ENCODE peak calls at places on chromosome 2, in nine cellular contexts. D, U, W, I, M, P, A, L and X are unnamed samples.

GRCh38 chr2:200081221-200081620 is 125.8 kb downstream of the MAIP1 start:
- DNase-seq in D (no peak), U (no peak), W (no peak), I (no peak), M (no peak), P (no peak), A (no peak), L (no peak), X (no peak)

GRCh38 chr2:133674433-133675331 is 106.4 kb upstream of the NCKAP5 start:
- DNase-seq in D (peak), U (peak), W (peak), I (no peak), M (peak), P (peak), A (peak), L (peak), X (no peak)

GRCh38 chr2:98761267-98761781 is 30.4 kb upstream of the MGAT4A start:
- DNase-seq in D (peak), U (no peak), W (no peak), I (no peak), M (no peak), P (no peak), A (no peak), L (peak), X (no peak)

GRCh38 chr2:11142330-11142729 is 12.9 kb upstream of the SLC66A3 start:
- DNase-seq in D (no peak), U (no peak), W (no peak), I (no peak), M (no peak), P (no peak), A (no peak), L (no peak), X (no peak)

GRCh38 chr2:217826505-217826904 is 176.3 kb downstream of the TNS1 start:
- DNase-seq in D (no peak), U (peak), W (peak), I (no peak), M (no peak), P (no peak), A (no peak), L (no peak), X (peak)

GRCh38 chr2:233556756-233557736 is 9.5 kb downstream of the USP40 start:
- DNase-seq in D (no peak), U (peak), W (no peak), I (no peak), M (peak), P (peak), A (peak), L (peak), X (no peak)

GRCh38 chr2:174753038-174753633 is 11.1 kb downstream of the CHRNA1 start:
- DNase-seq in D (peak), U (no peak), W (no peak), I (no peak), M (no peak), P (no peak), A (no peak), L (peak), X (no peak)

GRCh38 chr2:238370482-238371372 is 50.4 kb downstream of the TRAF3IP1 start:
- DNase-seq in D (peak), U (peak), W (no peak), I (peak), M (peak), P (peak), A (peak), L (peak), X (no peak)

GRCh38 chr2:189002079-189002478 is 27.9 kb downstream of the COL3A1 start:
- DNase-seq in D (no peak), U (peak), W (no peak), I (no peak), M (peak), P (peak), A (no peak), L (peak), X (no peak)

GRCh38 chr2:120396519-120397361 is 50.8 kb downstream of the INHBB start:
- DNase-seq in D (peak), U (no peak), W (peak), I (no peak), M (no peak), P (no peak), A (no peak), L (no peak), X (peak)

GRCh38 chr2:241410739-241411176 is 54.7 kb downstream of the FARP2 start:
- DNase-seq in D (no peak), U (peak), W (no peak), I (peak), M (peak), P (peak), A (no peak), L (peak), X (no peak)

GRCh38 chr2:232541195-232541960 is 1.9 kb downstream of the CHRNG start:
- DNase-seq in D (peak), U (no peak), W (no peak), I (no peak), M (no peak), P (no peak), A (no peak), L (no peak), X (peak)

GRCh38 chr2:71385008-71385407 is 53.4 kb downstream of the ZNF638 start:
- DNase-seq in D (no peak), U (peak), W (no peak), I (no peak), M (peak), P (peak), A (peak), L (peak), X (no peak)

GRCh38 chr2:107542314-107542740 is 284.4 kb upstream of the RGPD4 start:
- DNase-seq in D (no peak), U (peak), W (no peak), I (no peak), M (peak), P (no peak), A (no peak), L (no peak), X (no peak)

GRCh38 chr2:239393401-239393940 is 7.3 kb downstream of the HDAC4 start:
- DNase-seq in D (peak), U (peak), W (peak), I (no peak), M (peak), P (no peak), A (peak), L (no peak), X (no peak)

GRCh38 chr2:186170693-186171092 is 315.4 kb upstream of the ZC3H15 start:
- DNase-seq in D (no peak), U (no peak), W (no peak), I (no peak), M (no peak), P (no peak), A (no peak), L (no peak), X (no peak)

GRCh38 chr2:133090358-133090757 is 420.4 kb upstream of the LYPD1 start:
- DNase-seq in D (no peak), U (no peak), W (no peak), I (no peak), M (no peak), P (no peak), A (no peak), L (no peak), X (no peak)

GRCh38 chr2:176101862-176102261 is 2.3 kb downstream of the HOXD12 start:
- DNase-seq in D (no peak), U (no peak), W (no peak), I (no peak), M (no peak), P (no peak), A (no peak), L (no peak), X (no peak)

GRCh38 chr2:176105078-176105726 is 1.9 kb upstream of the HOXD11 start:
- DNase-seq in D (no peak), U (peak), W (no peak), I (no peak), M (no peak), P (no peak), A (no peak), L (no peak), X (no peak)

GRCh38 chr2:176102309-176102866 is 2.8 kb downstream of the HOXD12 start:
- DNase-seq in D (no peak), U (no peak), W (no peak), I (no peak), M (no peak), P (no peak), A (no peak), L (no peak), X (no peak)

GRCh38 chr2:176104338-176105077 is 2.6 kb upstream of the HOXD11 start:
- DNase-seq in D (peak), U (peak), W (no peak), I (no peak), M (no peak), P (no peak), A (peak), L (no peak), X (no peak)

DNA sequence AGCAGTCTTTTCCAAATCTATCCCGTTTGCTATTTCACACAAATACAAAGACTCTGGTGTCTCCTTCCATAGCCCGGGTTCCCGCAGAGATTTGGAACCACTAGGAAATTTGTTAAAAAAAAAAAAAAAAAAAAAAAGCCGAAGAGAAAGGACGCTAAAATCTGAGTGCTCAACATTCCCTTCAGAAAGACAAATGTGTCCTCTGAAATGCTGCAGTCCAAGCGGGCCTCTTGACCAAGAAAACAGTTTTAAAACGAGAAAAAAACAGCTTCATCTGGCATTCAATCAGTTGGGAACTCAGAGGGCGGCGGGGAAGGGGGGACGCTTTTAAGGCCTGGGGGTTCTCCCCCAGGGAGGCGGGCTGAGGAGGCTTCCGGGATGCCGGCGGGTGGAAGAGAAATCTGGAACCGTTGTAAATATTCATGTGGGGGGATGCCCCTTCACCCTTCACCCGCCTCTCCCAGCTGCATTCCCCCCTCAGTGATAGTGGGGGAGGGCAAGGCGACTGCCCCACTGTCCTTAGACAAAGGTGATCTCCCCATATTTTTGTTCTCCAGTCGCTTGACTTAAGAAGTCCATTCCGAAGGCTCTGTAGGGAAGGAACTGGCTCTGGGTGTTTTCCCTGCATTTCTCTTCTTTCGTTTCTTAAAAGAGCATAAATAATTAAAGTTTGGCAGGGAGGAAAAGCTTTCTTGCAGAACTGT is 3.3 kb upstream of the HOXD11 start:
- DNase-seq in D (no peak), U (peak), W (no peak), I (no peak), M (no peak), P (no peak), A (no peak), L (no peak), X (no peak)
- H3K4me3 ChIP-seq in D (no peak), U (peak), W (peak), I (no peak), M (no peak), P (no peak), A (peak), L (no peak), X (peak)

GRCh38 chr2:66581461-66582363 is 146.8 kb downstream of the MEIS1 start:
- DNase-seq in D (no peak), U (no peak), W (peak), I (no peak), M (no peak), P (no peak), A (no peak), L (no peak), X (no peak)
- H3K4me3 ChIP-seq in D (peak), U (peak), W (peak), I (no peak), M (peak), P (no peak), A (peak), L (no peak), X (peak)

GRCh38 chr2:7880561-7880960 is 801.3 kb upstream of the ID2 start:
- DNase-seq in D (no peak), U (peak), W (no peak), I (no peak), M (no peak), P (no peak), A (no peak), L (no peak), X (no peak)
- H3K4me3 ChIP-seq in D (no peak), U (no peak), W (no peak), I (no peak), M (no peak), P (no peak), A (no peak), L (no peak), X (no peak)

GRCh38 chr2:64748561-64748960 is 94.8 kb upstream of the SERTAD2 start:
- DNase-seq in D (no peak), U (peak), W (no peak), I (no peak), M (no peak), P (no peak), A (no peak), L (peak), X (no peak)
- H3K4me3 ChIP-seq in D (no peak), U (peak), W (no peak), I (no peak), M (no peak), P (no peak), A (no peak), L (peak), X (peak)

DNA sequence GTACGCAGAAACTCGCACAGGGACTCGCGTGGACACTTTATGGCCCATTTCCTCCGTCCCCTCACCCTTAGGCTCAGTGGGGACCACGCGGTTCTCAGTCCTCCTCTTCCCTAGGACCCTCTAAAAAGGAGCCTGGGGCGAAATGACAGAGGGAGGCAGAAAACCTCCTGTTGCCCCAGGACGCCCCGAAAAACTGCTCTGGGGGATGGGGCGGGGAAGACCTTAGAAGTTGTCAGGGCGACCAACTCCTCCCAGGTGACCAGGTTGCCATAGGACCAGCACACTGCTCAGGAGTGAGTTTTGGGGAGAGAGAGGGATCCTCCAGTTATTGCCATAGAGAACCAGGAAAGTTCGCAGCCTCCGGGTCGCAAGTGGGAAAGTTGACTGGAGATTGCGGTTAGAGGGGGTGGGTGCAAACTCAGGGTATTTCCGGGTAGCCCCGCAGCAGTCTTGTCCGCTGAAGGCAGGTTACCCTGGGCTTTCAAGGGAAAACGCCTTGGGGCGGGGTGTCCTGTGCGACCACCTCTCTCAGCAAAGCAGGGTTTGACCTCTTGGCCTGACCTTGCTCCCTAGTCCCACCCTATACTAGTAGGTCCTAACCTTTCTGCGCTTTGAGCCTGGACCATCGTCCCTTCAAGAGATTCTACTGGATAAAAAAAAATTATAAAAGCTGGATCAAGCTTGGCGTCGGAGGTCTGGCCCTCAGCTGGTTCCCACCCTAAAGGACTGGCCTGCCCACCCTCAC is 7.8 kb upstream of the PAX3 start:
- DNase-seq in D (no peak), U (no peak), W (no peak), I (no peak), M (no peak), P (no peak), A (no peak), L (no peak), X (no peak)
- H3K4me3 ChIP-seq in D (peak), U (peak), W (peak), I (no peak), M (peak), P (peak), A (peak), L (no peak), X (peak)

GRCh38 chr2:234955091-234955511 is 3.3 kb downstream of the SH3BP4 start:
- DNase-seq in D (no peak), U (no peak), W (no peak), I (no peak), M (no peak), P (no peak), A (no peak), L (no peak), X (peak)

GRCh38 chr2:234958311-234958710 is 6.5 kb downstream of the SH3BP4 start:
- DNase-seq in D (no peak), U (no peak), W (no peak), I (no peak), M (no peak), P (no peak), A (no peak), L (no peak), X (no peak)

GRCh38 chr2:234954551-234954992 is 2.8 kb downstream of the SH3BP4 start:
- DNase-seq in D (no peak), U (peak), W (no peak), I (no peak), M (peak), P (no peak), A (no peak), L (peak), X (no peak)

GRCh38 chr2:234957533-234958135 is 5.8 kb downstream of the SH3BP4 start:
- DNase-seq in D (no peak), U (peak), W (no peak), I (no peak), M (peak), P (peak), A (no peak), L (peak), X (peak)

DNA sequence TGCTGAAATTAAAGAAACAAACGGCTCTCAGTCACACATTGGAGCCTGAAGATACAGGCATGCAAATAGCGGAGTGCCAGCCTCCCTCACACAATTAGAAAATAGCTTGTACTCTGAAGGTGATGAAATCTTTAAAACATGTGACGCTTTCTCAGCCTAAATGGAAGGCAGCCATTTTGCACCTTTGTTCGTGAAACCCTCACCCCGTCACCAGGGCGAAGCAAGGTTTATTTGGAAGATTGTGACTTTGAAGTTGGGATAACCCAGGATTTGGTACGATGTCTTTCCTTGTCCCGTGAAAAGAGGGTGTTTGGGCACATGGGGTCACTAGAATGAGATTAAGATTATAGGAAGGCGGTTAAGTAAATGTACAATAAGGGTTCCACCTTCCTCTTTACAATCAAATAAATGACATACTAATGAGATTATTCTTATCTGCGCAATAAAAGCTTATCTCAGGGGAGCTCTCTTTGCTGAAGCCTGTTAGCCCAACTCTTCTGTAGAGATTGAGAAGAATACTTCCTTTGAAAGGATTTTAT is 4.2 kb downstream of the SH3BP4 start:
- DNase-seq in D (no peak), U (no peak), W (no peak), I (no peak), M (no peak), P (no peak), A (no peak), L (no peak), X (peak)
- H3K4me3 ChIP-seq in D (no peak), U (no peak), W (no peak), I (no peak), M (no peak), P (no peak), A (no peak), L (no peak), X (no peak)

GRCh38 chr2:226797989-226798421 is 1.6 kb downstream of the IRS1 start:
- DNase-seq in D (peak), U (peak), W (no peak), I (no peak), M (peak), P (no peak), A (no peak), L (no peak), X (no peak)
- H3K4me3 ChIP-seq in D (peak), U (peak), W (peak), I (no peak), M (peak), P (peak), A (peak), L (peak), X (peak)

DNA sequence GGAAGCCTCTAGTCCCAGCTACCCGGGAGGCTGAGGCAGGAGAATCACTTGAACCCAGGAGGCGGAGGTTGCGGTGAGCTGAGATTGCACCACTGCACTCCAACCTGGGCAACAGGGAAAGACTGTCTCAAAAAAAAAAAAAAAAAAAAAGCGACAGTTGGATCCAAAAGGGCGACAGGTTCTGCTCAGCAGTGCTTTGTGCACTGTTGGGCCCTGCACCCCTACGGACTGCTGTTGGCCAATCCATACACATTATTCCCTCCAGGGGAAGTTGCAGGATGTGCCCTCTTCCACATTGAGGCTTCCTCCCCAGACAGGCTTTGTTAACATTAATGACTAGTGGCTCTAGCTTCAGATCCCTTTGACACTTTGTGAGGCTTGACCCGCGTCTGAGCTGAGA is 9.4 kb downstream of the NT5DC4 start:
- DNase-seq in D (no peak), U (no peak), W (no peak), I (no peak), M (no peak), P (no peak), A (no peak), L (no peak), X (no peak)
- H3K4me3 ChIP-seq in D (no peak), U (no peak), W (no peak), I (no peak), M (no peak), P (no peak), A (no peak), L (no peak), X (no peak)